ENCODE peak calls at places on chromosomes 11 and 22, in eight cellular contexts. One of them, this sample, is unnamed.

GRCh38 chr22:44037519-44038370 is 13.6 kb downstream of the PARVB start:
- DNase-seq in HuH-7.5: no peak
- DNase-seq in NCI-H460: peak; percentile 71
- DNase-seq in HS-5: peak; percentile 86
- DNase-seq in endothelial cell: no peak
- DNase-seq in SJCRH30: peak; percentile 24
- DNase-seq in smooth muscle cell of the brain vasculature: peak; percentile 78
- DNase-seq in fibroblast of lung: peak; percentile 96
- DNase-seq in this sample: no peak

GRCh38 chr11:67268036-67268683 is 1.9 kb downstream of the GRK2 start:
- DNase-seq in HuH-7.5: no peak
- DNase-seq in NCI-H460: no peak
- DNase-seq in HS-5: no peak
- DNase-seq in endothelial cell: no peak
- DNase-seq in SJCRH30: no peak
- DNase-seq in smooth muscle cell of the brain vasculature: no peak
- DNase-seq in fibroblast of lung: no peak
- DNase-seq in this sample: peak; percentile 89

GRCh38 chr22:23849009-23850006 is 8.4 kb upstream of the SLC2A11 start:
- DNase-seq in HuH-7.5: peak; percentile 93
- DNase-seq in NCI-H460: peak; percentile 42
- DNase-seq in HS-5: peak; percentile 28
- DNase-seq in endothelial cell: peak; percentile 98
- DNase-seq in SJCRH30: peak; percentile 79
- DNase-seq in smooth muscle cell of the brain vasculature: no peak
- DNase-seq in fibroblast of lung: peak; percentile 55
- DNase-seq in this sample: peak; percentile 1

GRCh38 chr11:70397983-70398833 is at the start of gene CTTN:
- DNase-seq in HuH-7.5: peak; percentile 98
- DNase-seq in NCI-H460: peak; percentile 63
- DNase-seq in HS-5: peak; percentile 41
- DNase-seq in endothelial cell: peak; percentile 90
- DNase-seq in SJCRH30: peak; percentile 89
- DNase-seq in smooth muscle cell of the brain vasculature: no peak
- DNase-seq in fibroblast of lung: peak; percentile 84
- DNase-seq in this sample: no peak

GRCh38 chr11:65058012-65058411 is 341 bp downstream of the NAALADL1 start:
- DNase-seq in HuH-7.5: no peak
- DNase-seq in NCI-H460: no peak
- DNase-seq in HS-5: no peak
- DNase-seq in endothelial cell: no peak
- DNase-seq in SJCRH30: no peak
- DNase-seq in smooth muscle cell of the brain vasculature: no peak
- DNase-seq in fibroblast of lung: no peak
- DNase-seq in this sample: no peak

GRCh38 chr11:27353593-27354358 is 9.2 kb downstream of the CCDC34 start:
- DNase-seq in HuH-7.5: peak; percentile 39
- DNase-seq in NCI-H460: no peak
- DNase-seq in HS-5: peak; percentile 25
- DNase-seq in endothelial cell: no peak
- DNase-seq in SJCRH30: no peak
- DNase-seq in smooth muscle cell of the brain vasculature: no peak
- DNase-seq in fibroblast of lung: peak; percentile 65
- DNase-seq in this sample: no peak

GRCh38 chr11:128772814-128773213 is 78.9 kb downstream of the FLI1 start:
- DNase-seq in HuH-7.5: no peak
- DNase-seq in NCI-H460: no peak
- DNase-seq in HS-5: no peak
- DNase-seq in endothelial cell: no peak
- DNase-seq in SJCRH30: no peak
- DNase-seq in smooth muscle cell of the brain vasculature: no peak
- DNase-seq in fibroblast of lung: no peak
- DNase-seq in this sample: no peak

GRCh38 chr22:43391306-43391705 is 20.5 kb upstream of the MPPED1 start:
- DNase-seq in HuH-7.5: peak; percentile 15
- DNase-seq in NCI-H460: no peak
- DNase-seq in HS-5: no peak
- DNase-seq in endothelial cell: no peak
- DNase-seq in SJCRH30: no peak
- DNase-seq in smooth muscle cell of the brain vasculature: no peak
- DNase-seq in fibroblast of lung: no peak
- DNase-seq in this sample: no peak

GRCh38 chr11:100682247-100682969 is 4.7 kb upstream of the ARHGAP42 start:
- DNase-seq in HuH-7.5: no peak
- DNase-seq in NCI-H460: no peak
- DNase-seq in HS-5: no peak
- DNase-seq in endothelial cell: no peak
- DNase-seq in SJCRH30: no peak
- DNase-seq in smooth muscle cell of the brain vasculature: no peak
- DNase-seq in fibroblast of lung: no peak
- DNase-seq in this sample: no peak

GRCh38 chr22:21797444-21798221 is 62.0 kb upstream of the YPEL1 start:
- DNase-seq in HuH-7.5: no peak
- DNase-seq in NCI-H460: no peak
- DNase-seq in HS-5: no peak
- DNase-seq in endothelial cell: no peak
- DNase-seq in SJCRH30: no peak
- DNase-seq in smooth muscle cell of the brain vasculature: no peak
- DNase-seq in fibroblast of lung: peak; percentile 74
- DNase-seq in this sample: no peak

GRCh38 chr22:46661221-46661851 is 41.1 kb downstream of the GRAMD4 start:
- DNase-seq in HuH-7.5: no peak
- DNase-seq in NCI-H460: peak; percentile 56
- DNase-seq in HS-5: peak; percentile 1
- DNase-seq in endothelial cell: no peak
- DNase-seq in SJCRH30: no peak
- DNase-seq in smooth muscle cell of the brain vasculature: no peak
- DNase-seq in fibroblast of lung: peak; percentile 62
- DNase-seq in this sample: no peak

GRCh38 chr11:125075900-125076317 is 12.8 kb downstream of the SLC37A2 start:
- DNase-seq in HuH-7.5: no peak
- DNase-seq in NCI-H460: no peak
- DNase-seq in HS-5: no peak
- DNase-seq in endothelial cell: no peak
- DNase-seq in SJCRH30: no peak
- DNase-seq in smooth muscle cell of the brain vasculature: no peak
- DNase-seq in fibroblast of lung: peak; percentile 51
- DNase-seq in this sample: no peak

GRCh38 chr11:103031834-103032233 is 60.1 kb downstream of the DCUN1D5 start:
- DNase-seq in HuH-7.5: no peak
- DNase-seq in NCI-H460: no peak
- DNase-seq in HS-5: peak; percentile 50
- DNase-seq in endothelial cell: no peak
- DNase-seq in SJCRH30: no peak
- DNase-seq in smooth muscle cell of the brain vasculature: no peak
- DNase-seq in fibroblast of lung: peak; percentile 87
- DNase-seq in this sample: no peak

GRCh38 chr11:119371778-119372182 is 9.7 kb downstream of the USP2 start:
- DNase-seq in HuH-7.5: no peak
- DNase-seq in NCI-H460: peak; percentile 29
- DNase-seq in HS-5: no peak
- DNase-seq in endothelial cell: no peak
- DNase-seq in SJCRH30: no peak
- DNase-seq in smooth muscle cell of the brain vasculature: no peak
- DNase-seq in fibroblast of lung: peak; percentile 19
- DNase-seq in this sample: no peak

This sample was measured in SIG-M5.